ENCODE peak calls at places on chromosomes 5 and 9, in seven cellular contexts. A, I, F, B, N, Y and L are unnamed samples.

GRCh38 chr9:15513335-15513734 is 2.6 kb upstream of the PSIP1 start:
- DNase-seq in A (no peak), B (no peak), F (no peak), I (no peak), Y (peak), N (no peak), L (no peak)

GRCh38 chr9:136629879-136630661 is 32.6 kb upstream of the EGFL7 start:
- DNase-seq in N (peak), A (no peak), B (peak), Y (peak), I (peak), F (peak), L (peak)

GRCh38 chr5:109041319-109041718 is 293.6 kb downstream of the FER start:
- DNase-seq in I (no peak), B (no peak), Y (no peak), A (no peak), N (no peak), F (no peak), L (no peak)

GRCh38 chr9:127968717-127969383 is 11.9 kb downstream of the EEIG1 start:
- DNase-seq in Y (peak), I (peak), N (no peak), F (no peak), A (peak), B (no peak), L (no peak)

GRCh38 chr5:40572947-40573346 is 106.8 kb upstream of the PTGER4 start:
- DNase-seq in Y (peak), A (no peak), F (no peak), I (no peak), B (no peak), N (peak), L (no peak)

GRCh38 chr5:134656690-134657089 is 8.1 kb downstream of the SEC24A start:
- DNase-seq in B (no peak), I (no peak), F (no peak), Y (no peak), A (no peak), N (no peak), L (no peak)

GRCh38 chr9:38689678-38690077 is 30.3 kb downstream of the FAM240B start:
- DNase-seq in Y (peak), B (no peak), F (no peak), I (no peak), A (peak), N (peak), L (no peak)

GRCh38 chr5:17340816-17341215 is 123.4 kb downstream of the BASP1 start:
- DNase-seq in B (no peak), N (peak), Y (peak), F (no peak), I (no peak), A (no peak), L (no peak)

GRCh38 chr5:172832383-172833315 is 1.4 kb upstream of the ERGIC1 start:
- DNase-seq in B (no peak), Y (no peak), A (no peak), I (no peak), N (no peak), F (no peak), L (no peak)

GRCh38 chr5:149374801-149375200 is 4.3 kb downstream of the IL17B start:
- DNase-seq in Y (no peak), I (no peak), B (no peak), A (no peak), N (no peak), F (no peak), L (no peak)

GRCh38 chr9:32677931-32678330 is 42.5 kb upstream of the TAF1L start:
- DNase-seq in B (no peak), F (no peak), Y (peak), I (no peak), N (no peak), A (no peak), L (no peak)

GRCh38 chr9:104256031-104256709 is 162.1 kb downstream of the SMC2 start:
- DNase-seq in A (no peak), B (no peak), F (no peak), Y (peak), N (no peak), I (no peak), L (no peak)